ENCODE peak calls at places on chromosomes 16 and 17, in five cellular contexts. U, O, G, S and V are unnamed samples.

GRCh38 chr17:57206928-57207327 is 49.4 kb upstream of the MSI2 start:
- DNase-seq in U (no peak), O (no peak), S (no peak), G (no peak), V (no peak)

GRCh38 chr16:67917140-67917851 is 14.4 kb downstream of the CTRL start:
- DNase-seq in S (no peak), G (no peak), U (no peak), O (no peak), V (no peak)

GRCh38 chr17:40284085-40284713 is 3.5 kb upstream of the CDC6 start:
- DNase-seq in G (no peak), O (no peak), S (no peak), U (no peak), V (peak)

GRCh38 chr17:55726440-55726839 is 3.8 kb upstream of the TMEM100 start:
- DNase-seq in U (no peak), O (no peak), G (no peak), S (no peak), V (no peak)

GRCh38 chr16:72222503-72222902 is 50.5 kb upstream of the PMFBP1 start:
- DNase-seq in G (no peak), U (no peak), S (no peak), O (no peak), V (no peak)

GRCh38 chr17:76132574-76133338 is 8.3 kb downstream of the FOXJ1 start:
- DNase-seq in O (no peak), G (no peak), U (peak), S (peak), V (peak)

GRCh38 chr17:47423406-47424295 is 99.9 kb downstream of the EFCAB13 start:
- DNase-seq in U (peak), G (no peak), S (no peak), O (no peak), V (no peak)

GRCh38 chr16:71883193-71883848 is 661 bp downstream of the ZNF821 start:
- DNase-seq in O (peak), U (no peak), S (no peak), G (no peak), V (no peak)

GRCh38 chr17:58321571-58322525 is 6.7 kb downstream of the TSPOAP1 start:
- DNase-seq in S (no peak), U (no peak), O (no peak), G (no peak), V (no peak)

GRCh38 chr17:58319181-58320162 is 9.1 kb downstream of the TSPOAP1 start:
- DNase-seq in O (no peak), G (no peak), S (no peak), U (no peak), V (no peak)

GRCh38 chr17:58320163-58320558 is 8.4 kb downstream of the TSPOAP1 start:
- DNase-seq in G (no peak), S (no peak), O (no peak), U (no peak), V (no peak)

GRCh38 chr17:58318627-58319180 is 9.9 kb downstream of the TSPOAP1 start:
- DNase-seq in G (no peak), O (no peak), S (no peak), U (no peak), V (no peak)

GRCh38 chr17:58320570-58321323 is 7.8 kb downstream of the TSPOAP1 start:
- DNase-seq in S (no peak), O (no peak), G (no peak), U (no peak), V (no peak)
- TF ChIP-seq SP1 in S (no peak), O (no peak), G (no peak), U (no peak), V (no peak)

GRCh38 chr16:17027488-17028129 is 443.2 kb downstream of the XYLT1 start:
- DNase-seq in G (peak), S (no peak), U (no peak), O (no peak), V (no peak)
- TF ChIP-seq MAX in G (no peak), S (no peak), U (no peak), O (no peak), V (no peak)

GRCh38 chr16:55662641-55663040 is 6.9 kb downstream of the SLC6A2 start:
- DNase-seq in S (no peak), O (no peak), G (no peak), U (no peak), V (no peak)
- TF ChIP-seq ZNF274 in S (no peak), O (no peak), G (no peak), U (no peak), V (no peak)

GRCh38 chr16:60107467-60107866 is 1373.4 kb upstream of the GOT2 start:
- DNase-seq in G (no peak), U (no peak), O (no peak), S (no peak), V (no peak)

GRCh38 chr16:60107920-60108319 is 1373.8 kb upstream of the GOT2 start:
- DNase-seq in G (no peak), O (no peak), S (no peak), U (no peak), V (no peak)

GRCh38 chr16:60110531-60110930 is 1376.4 kb upstream of the GOT2 start:
- DNase-seq in O (no peak), U (no peak), S (no peak), G (no peak), V (no peak)
- TF ChIP-seq SP1 in O (no peak), U (no peak), S (no peak), G (no peak), V (no peak)

DNA sequence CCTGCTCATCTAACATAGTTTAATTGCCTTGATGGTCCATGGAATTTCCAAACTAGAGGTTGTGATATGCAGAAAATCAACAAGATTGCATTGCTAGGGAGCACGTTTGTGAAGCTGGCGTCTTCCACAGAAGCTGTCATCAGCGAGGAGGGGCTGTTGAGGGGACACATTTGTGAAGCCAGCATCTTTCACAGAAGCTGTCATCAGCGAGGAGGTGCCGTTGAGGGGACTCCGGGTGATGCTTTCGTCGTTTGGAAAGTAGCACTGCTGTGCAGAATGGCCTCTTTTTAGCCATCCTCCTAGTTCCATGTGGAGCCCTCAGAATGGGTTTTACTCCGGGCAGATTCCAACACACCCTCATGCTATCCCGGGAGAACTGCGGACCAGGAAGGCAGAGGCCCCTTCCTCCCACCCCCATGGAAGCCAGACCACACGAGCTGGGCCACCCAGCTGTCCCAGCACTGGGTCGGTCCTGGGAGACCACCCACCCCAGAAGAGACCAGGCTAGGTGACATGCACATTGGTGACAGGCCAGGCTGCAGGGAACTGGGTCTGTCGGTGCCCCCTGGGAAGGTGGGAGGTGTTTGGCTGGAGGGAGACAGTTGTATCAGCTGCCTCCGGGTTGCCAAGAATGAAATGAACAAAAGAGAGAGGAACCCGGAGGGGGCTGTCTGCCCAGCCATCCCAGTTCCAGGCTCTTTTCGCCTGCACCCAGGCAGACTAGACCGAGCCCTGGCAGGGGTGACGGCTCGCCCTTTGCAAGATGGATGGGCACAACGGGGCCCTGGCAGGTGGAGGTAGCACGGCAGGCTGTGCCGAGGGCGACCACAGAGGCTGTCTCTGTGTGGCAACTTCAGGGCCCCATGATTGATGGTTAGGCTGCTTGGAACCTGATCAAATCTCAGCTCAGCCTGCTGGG is 119.4 kb upstream of the CHMP6 start:
- DNase-seq in U (no peak), O (no peak), G (no peak), S (no peak), V (no peak)
- TF ChIP-seq MAX in U (no peak), O (no peak), G (no peak), S (no peak), V (no peak)

GRCh38 chr16:49488336-49488735 is 114.7 kb downstream of the C16orf78 start:
- DNase-seq in U (no peak), G (no peak), S (no peak), O (no peak), V (no peak)
- TF ChIP-seq ZNF274 in U (no peak), G (no peak), S (no peak), O (no peak), V (no peak)

GRCh38 chr17:72104164-72104862 is 16.5 kb upstream of the SOX9 start:
- DNase-seq in U (no peak), G (no peak), S (no peak), O (no peak), V (no peak)

GRCh38 chr17:72102366-72102765 is 18.5 kb upstream of the SOX9 start:
- DNase-seq in S (no peak), O (no peak), U (no peak), G (no peak), V (no peak)

GRCh38 chr17:72099919-72100318 is 20.9 kb upstream of the SOX9 start:
- DNase-seq in S (no peak), O (no peak), G (no peak), U (no peak), V (no peak)

GRCh38 chr17:72100445-72100844 is 20.4 kb upstream of the SOX9 start:
- DNase-seq in O (no peak), S (no peak), G (no peak), U (no peak), V (no peak)

DNA sequence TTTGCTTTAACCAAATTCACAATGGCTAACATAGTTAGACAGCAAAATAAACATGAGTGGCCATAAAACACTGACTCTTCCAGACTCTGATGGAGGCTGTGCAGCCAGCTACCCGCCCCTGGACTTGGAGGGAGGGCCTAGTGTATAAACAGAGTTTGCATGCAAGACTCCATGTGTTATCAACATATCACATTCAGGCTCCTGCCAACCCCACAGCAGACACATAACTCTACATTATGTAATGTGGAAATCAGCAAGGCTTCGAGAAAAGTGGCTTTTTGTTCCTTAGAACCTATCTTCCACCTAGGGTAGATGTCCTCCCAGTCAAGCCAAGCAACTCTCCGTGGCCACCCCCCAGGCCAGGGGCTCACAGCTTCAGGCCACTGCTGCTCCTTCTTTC is 19.3 kb upstream of the SOX9 start:
- DNase-seq in S (no peak), G (no peak), U (no peak), O (no peak), V (no peak)
- TF ChIP-seq SP1 in S (no peak), G (no peak), U (no peak), O (no peak), V (no peak)

GRCh38 chr16:55492756-55493380 is 13.9 kb downstream of the MMP2 start:
- DNase-seq in O (no peak), U (no peak), G (no peak), S (no peak), V (no peak)
- TF ChIP-seq MAX in O (no peak), U (no peak), G (no peak), S (no peak), V (no peak)